ENCODE peak calls at places on chromosomes 1 and 21, in four cellular contexts. L is stimulated activated CD4-positive, alpha-beta T cell treated with anti-CD3 and anti-CD28 coated beads, Interleukin-15, amount 100 ng/mL, for 24 hours; U is DMS79; X is stimulated activated naive CD8-positive, alpha-beta T cell treated with anti-CD3 and anti-CD28 coated beads, Interleukin-15, amount 100 ng/mL, for 72 hours. Y is an unnamed sample.

GRCh38 chr1:165129568-165130164 is 226.8 kb downstream of the LMX1A start:
- DNase-seq in L (peak; percentile 51), U (peak; percentile 58), X (peak; percentile 8), Y (peak; percentile 65)

GRCh38 chr1:43885311-43885801 is 48.2 kb upstream of the ARTN start:
- DNase-seq in U (no peak), L (no peak), X (no peak), Y (no peak)

GRCh38 chr1:108877858-108878257 is 1.1 kb downstream of the GPSM2 start:
- DNase-seq in X (no peak), L (no peak), U (no peak), Y (no peak)

GRCh38 chr21:24870633-24871032 is 736.6 kb downstream of the MRPL39 start:
- DNase-seq in U (no peak), X (no peak), L (no peak), Y (no peak)

GRCh38 chr1:15185617-15186016 is 32.1 kb downstream of the TMEM51 start:
- DNase-seq in L (no peak), U (no peak), X (no peak), Y (no peak)

GRCh38 chr1:64263856-64264255 is 60.4 kb downstream of the UBE2U start:
- DNase-seq in X (no peak), L (no peak), U (no peak), Y (no peak)

GRCh38 chr1:110240476-110241210 is 30.5 kb downstream of the KCNC4 start:
- DNase-seq in U (peak; percentile 75), L (no peak), X (no peak), Y (peak; percentile 49)

GRCh38 chr1:34474566-34474965 is 280.3 kb upstream of the GJB5 start:
- DNase-seq in L (no peak), U (no peak), X (no peak), Y (no peak)

GRCh38 chr1:234515411-234515810 is 36.4 kb upstream of the TARBP1 start:
- DNase-seq in U (no peak), L (no peak), X (no peak), Y (no peak)

GRCh38 chr1:201877877-201878339 is 10.8 kb upstream of the SHISA4 start:
- DNase-seq in U (no peak), L (peak; percentile 18), X (no peak), Y (no peak)

GRCh38 chr1:225449261-225449660 is 21.4 kb upstream of the LBR start:
- DNase-seq in X (no peak), L (no peak), U (no peak), Y (peak; percentile 51)

GRCh38 chr1:202809597-202810159 is 1.1 kb upstream of the PCAT6 start:
- DNase-seq in X (no peak), U (no peak), L (no peak), Y (no peak)

GRCh38 chr1:36612881-36613280 is 130.2 kb upstream of the CSF3R start:
- DNase-seq in U (no peak), L (no peak), X (no peak), Y (no peak)

GRCh38 chr21:38506606-38507331 is 8.5 kb upstream of the ERG start:
- DNase-seq in L (peak; percentile 9), U (no peak), X (no peak), Y (no peak)

GRCh38 chr1:111739984-111740765 is 980 bp upstream of the INKA2 start:
- DNase-seq in L (peak; percentile 32), X (peak; percentile 46), U (peak; percentile 47), Y (no peak)

GRCh38 chr1:234481771-234482170 is 2.8 kb upstream of the TARBP1 start:
- DNase-seq in U (no peak), L (no peak), X (no peak), Y (no peak)

GRCh38 chr1:70200065-70200464 is 5.3 kb downstream of the LRRC40 start:
- DNase-seq in L (no peak), U (no peak), X (no peak), Y (no peak)

GRCh38 chr1:26364956-26365355 is 7.6 kb downstream of the ZNF683 start:
- DNase-seq in U (peak; percentile 65), L (no peak), X (no peak), Y (no peak)

GRCh38 chr1:26094677-26095383 is 16.8 kb upstream of the PDIK1L start:
- DNase-seq in X (no peak), U (peak; percentile 29), L (no peak), Y (peak; percentile 24)

GRCh38 chr1:22284906-22285544 is 142.1 kb upstream of the WNT4 start:
- DNase-seq in L (no peak), X (no peak), U (no peak), Y (no peak)

GRCh38 chr1:114352797-114353196 is 158.2 kb downstream of the TRIM33 start:
- DNase-seq in X (no peak), L (no peak), U (peak; percentile 26), Y (no peak)

GRCh38 chr1:45552309-45552708 is 1.7 kb downstream of the AKR1A1 start:
- DNase-seq in X (no peak), U (peak; percentile 86), L (no peak), Y (no peak)

GRCh38 chr1:155977607-155978324 is 581 bp downstream of the ARHGEF2 start:
- DNase-seq in U (no peak), L (peak; percentile 83), X (peak; percentile 59), Y (peak; percentile 89)

GRCh38 chr1:186008920-186009737 is 274.9 kb downstream of the HMCN1 start:
- DNase-seq in U (no peak), X (no peak), L (no peak), Y (no peak)

GRCh38 chr21:45383111-45383614 is 21.8 kb upstream of the COL18A1 start:
- DNase-seq in X (no peak), L (no peak), U (no peak), Y (peak; percentile 39)

GRCh38 chr1:113433177-113433576 is 42.9 kb downstream of the MAGI3 start:
- DNase-seq in L (no peak), X (no peak), U (no peak), Y (no peak)

GRCh38 chr1:232169436-232169835 is 460.5 kb downstream of the SIPA1L2 start:
- DNase-seq in L (no peak), X (no peak), U (no peak), Y (no peak)

GRCh38 chr1:163320891-163321290 is 863 bp upstream of the NUF2 start:
- DNase-seq in L (no peak), X (no peak), U (no peak), Y (no peak)

GRCh38 chr21:17472592-17473271 is 40.1 kb upstream of the CXADR start:
- DNase-seq in L (no peak), X (no peak), U (no peak), Y (no peak)

GRCh38 chr21:36441715-36442114 is 38.2 kb downstream of the CLDN14 start:
- DNase-seq in U (no peak), X (no peak), L (no peak), Y (no peak)

GRCh38 chr1:7257225-7257624 is 472.0 kb downstream of the CAMTA1 start:
- DNase-seq in U (no peak), L (no peak), X (no peak), Y (no peak)

Y was measured in activated effector memory CD4-positive, alpha-beta T cell treated with anti-CD3 and anti-CD28 coated beads, Interleukin-2, amount 50 U/mL, for 16 hours.